ENCODE peak calls at places on chromosomes 12 and 14, in four cellular contexts. Z is A549, N is lung, M is breast epithelium. P is an unnamed sample.
A peak's percentile ranks its signal among the peaks of the same experiment; 100 is the strongest.

GRCh38 chr14:100305446-100306255 is 593 bp downstream of the SLC25A29 start:
- DNase-seq in Z (peak; percentile 24), N (no peak), M (no peak), P (no peak)

GRCh38 chr14:100532154-100532915 is 54.9 kb downstream of the BEGAIN start:
- DNase-seq in Z (no peak), N (peak; percentile 24), M (peak; percentile 17), P (no peak)

GRCh38 chr12:99906786-99907185 is 78.0 kb downstream of the ANKS1B start:
- DNase-seq in Z (no peak), N (no peak), M (no peak), P (no peak)

GRCh38 chr12:25052191-25053020 is 103.5 kb upstream of the BCAT1 start:
- DNase-seq in Z (no peak), N (peak; percentile 36), M (no peak), P (peak; percentile 24)

GRCh38 chr12:124041907-124042306 is 68.9 kb downstream of the ZNF664 start:
- DNase-seq in Z (no peak), N (no peak), M (no peak), P (no peak)

GRCh38 chr14:76937181-76938091 is 91.1 kb downstream of the IRF2BPL start:
- DNase-seq in Z (no peak), N (no peak), M (no peak), P (peak; percentile 82)

GRCh38 chr12:4153343-4153892 is 120.1 kb upstream of the CCND2 start:
- DNase-seq in Z (no peak), N (no peak), M (no peak), P (no peak)

GRCh38 chr14:68384335-68384734 is 408.5 kb downstream of the ZFP36L1 start:
- DNase-seq in Z (no peak), N (no peak), M (peak; percentile 62), P (peak; percentile 36)

GRCh38 chr14:23018107-23018506 is 8.2 kb upstream of the C14orf93 start:
- DNase-seq in Z (no peak), N (no peak), M (no peak), P (no peak)

GRCh38 chr14:30610719-30611388 is 11.3 kb upstream of the SCFD1 start:
- DNase-seq in Z (peak; percentile 13), N (peak; percentile 61), M (no peak), P (peak; percentile 84)

GRCh38 chr12:27821259-27821973 is 41.4 kb upstream of the MANSC4 start:
- DNase-seq in Z (peak; percentile 79), N (no peak), M (no peak), P (peak; percentile 86)

GRCh38 chr14:29236848-29237247 is 470.3 kb downstream of the FOXG1 start:
- DNase-seq in Z (no peak), N (no peak), M (no peak), P (peak; percentile 80)
- H3K4me3 ChIP-seq in Z (no peak overlapping the region), N (no peak overlapping the region), M (no peak overlapping the region), P (no peak overlapping the region)

DNA sequence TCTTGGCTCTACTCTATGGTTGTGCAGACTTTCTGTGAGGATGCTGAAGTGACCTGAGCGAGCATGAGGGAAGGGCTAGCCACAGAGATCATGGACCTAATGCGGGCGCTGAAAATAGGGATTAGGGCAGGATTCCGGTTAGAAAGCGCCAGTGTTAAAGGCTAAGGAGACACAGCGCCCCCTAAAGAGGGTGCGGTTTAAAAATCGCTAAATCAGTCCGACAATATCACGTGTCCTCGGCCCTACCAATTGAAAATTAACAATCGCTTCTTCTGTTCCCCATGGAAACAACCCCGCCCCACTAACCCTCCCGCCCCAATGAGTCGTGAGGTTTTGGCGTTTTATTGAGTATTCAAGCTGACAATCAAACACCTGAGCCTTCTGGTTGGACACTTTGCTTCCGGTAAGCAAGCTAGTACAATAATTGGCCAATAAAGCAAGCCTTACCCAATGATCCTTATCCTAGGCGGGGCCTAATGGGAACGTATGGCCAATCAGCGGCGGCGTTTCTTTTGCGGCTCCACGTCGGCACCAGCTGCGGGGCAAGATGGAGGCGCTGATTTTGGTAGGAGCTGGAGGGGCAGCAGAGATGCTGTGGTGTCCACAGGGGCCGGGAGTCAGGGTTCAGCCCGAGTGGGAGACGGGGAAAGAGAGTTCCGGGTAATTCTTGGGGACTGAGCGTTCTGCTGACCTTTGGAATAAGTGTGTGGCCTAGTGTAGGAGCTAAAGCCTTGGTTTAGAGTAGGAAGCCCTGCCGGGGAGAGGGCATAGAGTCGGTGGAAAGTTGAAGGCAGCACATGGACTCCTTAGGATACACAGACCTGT is at the start of gene COPZ1:
- DNase-seq in Z (peak; percentile 98), N (peak; percentile 97), M (peak; percentile 99), P (peak; percentile 100)
- TF ChIP-seq CTCF in Z (peak; percentile 96), N (peak; percentile 72), M (peak; percentile 7), P (peak; percentile 74)

GRCh38 chr12:47772094-47772660 is 861 bp upstream of the SLC48A1 start:
- DNase-seq in Z (no peak), N (no peak), M (no peak), P (no peak)
- H3K4me3 ChIP-seq in Z (peak overlapping the region; percentile 79), N (no peak overlapping the region), M (peak overlapping the region; percentile 98), P (no peak overlapping the region)

DNA sequence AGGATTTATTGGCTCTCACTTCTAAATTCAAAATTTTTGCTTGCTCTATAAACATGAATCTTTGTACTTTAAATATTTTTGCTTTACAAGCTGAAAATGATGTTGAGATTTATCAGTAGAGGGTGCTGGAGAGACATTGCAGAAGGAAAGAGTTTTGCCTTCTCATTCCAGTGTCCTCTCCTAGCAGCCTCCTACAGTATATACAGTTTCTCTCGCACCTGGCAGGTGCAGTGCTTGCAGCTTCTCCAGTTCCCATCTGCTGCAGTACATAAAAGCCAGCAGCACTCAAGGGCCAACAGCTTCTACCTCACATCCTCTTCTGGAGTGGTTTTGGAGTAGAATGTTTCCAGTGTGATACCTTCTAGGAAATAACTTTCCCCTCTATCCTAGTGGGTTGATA is 601.8 kb upstream of the ATXN7L3B start:
- DNase-seq in Z (no peak), N (no peak), M (no peak), P (no peak)
- TF ChIP-seq CTCF in Z (peak; percentile 80), N (no peak), M (no peak), P (no peak)

GRCh38 chr12:116818341-116818856 is 62.8 kb downstream of the HRK start:
- DNase-seq in Z (no peak), N (no peak), M (no peak), P (peak; percentile 40)
- H3K4me3 ChIP-seq in Z (peak overlapping the region; percentile 70), N (peak overlapping the region; percentile 77), M (peak overlapping the region; percentile 91), P (peak overlapping the region; percentile 95)

DNA sequence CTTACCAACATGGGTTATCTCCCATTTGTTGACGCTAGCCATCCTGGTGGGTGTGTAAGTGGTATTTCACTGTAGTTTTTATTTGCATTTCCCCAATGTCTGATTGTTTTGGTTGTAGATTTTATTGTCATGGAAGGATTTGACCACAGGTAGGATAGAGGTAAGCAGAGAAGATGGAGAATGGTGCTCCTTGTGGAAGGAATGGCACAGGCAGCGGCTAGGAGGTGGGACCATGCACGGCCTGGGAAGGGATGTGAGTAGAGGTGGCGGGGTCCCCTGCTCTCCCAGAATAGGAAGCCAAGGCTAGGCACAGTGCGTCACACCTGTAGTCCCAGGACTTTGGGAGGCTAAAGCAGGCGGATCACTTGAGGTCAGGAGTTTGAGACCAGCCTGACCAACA is 41.4 kb downstream of the PHETA1 start:
- DNase-seq in Z (no peak), N (no peak), M (no peak), P (no peak)
- TF ChIP-seq CTCF in Z (no peak), N (no peak), M (no peak), P (no peak)

GRCh38 chr12:91744613-91745012 is 401.0 kb downstream of the BTG1 start:
- DNase-seq in Z (no peak), N (no peak), M (no peak), P (no peak)
- H3K4me3 ChIP-seq in Z (no peak overlapping the region), N (no peak overlapping the region), M (no peak overlapping the region), P (no peak overlapping the region)

GRCh38 chr14:69617796-69618195 is 6.4 kb downstream of the SUSD6 start:
- DNase-seq in Z (no peak), N (no peak), M (no peak), P (no peak)

GRCh38 chr14:69620211-69620611 is 8.8 kb downstream of the SUSD6 start:
- DNase-seq in Z (no peak), N (no peak), M (no peak), P (no peak)

GRCh38 chr14:69619007-69619406 is 7.6 kb downstream of the SUSD6 start:
- DNase-seq in Z (no peak), N (no peak), M (no peak), P (peak; percentile 42)

GRCh38 chr14:69624131-69624530 is 12.7 kb downstream of the SUSD6 start:
- DNase-seq in Z (no peak), N (no peak), M (no peak), P (no peak)

GRCh38 chr14:69620981-69621380 is 9.6 kb downstream of the SUSD6 start:
- DNase-seq in Z (no peak), N (no peak), M (no peak), P (no peak)
- TF ChIP-seq CTCF in Z (no peak), N (no peak), M (no peak), P (no peak)

P was measured in fibroblast of pulmonary artery.